ENCODE peak calls at places on chromosomes 2 and 18, in six cellular contexts. V is K562, I is astrocyte, P is MM.1S, C is GM23338, F is hepatocyte. D is an unnamed sample.

GRCh38 chr2:226387499-226387942 is 412.1 kb downstream of the IRS1 start:
- DNase-seq in P (no peak), F (no peak), C (no peak), V (no peak), I (no peak), D (no peak)

GRCh38 chr18:24176727-24177416 is 38.0 kb downstream of the CABYR start:
- DNase-seq in P (peak; percentile 91), V (peak; percentile 58), I (no peak), F (peak; percentile 75), C (peak; percentile 94), D (peak; percentile 12)

GRCh38 chr2:157830696-157831570 is 45.2 kb downstream of the ACVR1 start:
- DNase-seq in C (no peak), I (peak; percentile 95), F (peak; percentile 72), V (no peak), P (no peak), D (no peak)

GRCh38 chr18:26863122-26863879 is 2.2 kb downstream of the AQP4 start:
- DNase-seq in P (no peak), I (no peak), C (peak; percentile 75), F (peak; percentile 64), V (no peak), D (no peak)

GRCh38 chr2:220504890-220505564 is 877.6 kb downstream of the SLC4A3 start:
- DNase-seq in V (no peak), P (no peak), I (peak; percentile 45), F (peak; percentile 48), C (peak; percentile 48), D (no peak)

GRCh38 chr18:50944245-50944917 is 23.5 kb upstream of the ELAC1 start:
- DNase-seq in F (no peak), P (no peak), I (no peak), C (no peak), V (no peak), D (no peak)

GRCh38 chr2:9972621-9973445 is 21.3 kb downstream of the GRHL1 start:
- DNase-seq in P (no peak), C (peak; percentile 6), F (no peak), I (peak; percentile 76), V (peak; percentile 33), D (no peak)

GRCh38 chr2:67389286-67389685 is 7.8 kb upstream of the ETAA1 start:
- DNase-seq in C (peak; percentile 58), F (no peak), I (peak; percentile 74), P (no peak), V (no peak), D (peak; percentile 55)

GRCh38 chr2:149538138-149538833 is 49.3 kb downstream of the MMADHC start:
- DNase-seq in V (peak; percentile 19), I (peak; percentile 21), C (peak; percentile 3), P (no peak), F (no peak), D (no peak)

GRCh38 chr2:46988230-46988629 is 72.6 kb upstream of the MCFD2 start:
- DNase-seq in V (no peak), F (no peak), P (no peak), C (no peak), I (no peak), D (no peak)

GRCh38 chr18:54774971-54775665 is 53.2 kb upstream of the RAB27B start:
- DNase-seq in P (no peak), V (no peak), I (peak; percentile 38), F (no peak), C (no peak), D (no peak)

GRCh38 chr2:242088471-242089212 is 219.1 kb downstream of the RTP5 start:
- DNase-seq in F (peak; percentile 95), V (peak; percentile 86), P (peak; percentile 95), I (peak; percentile 61), C (peak; percentile 93), D (no peak)
- H3K27ac ChIP-seq in F (peak overlapping the region; percentile 66), V (no peak overlapping the region), P (no peak overlapping the region), I (no peak overlapping the region), C (no peak overlapping the region), D (no peak overlapping the region)

DNA sequence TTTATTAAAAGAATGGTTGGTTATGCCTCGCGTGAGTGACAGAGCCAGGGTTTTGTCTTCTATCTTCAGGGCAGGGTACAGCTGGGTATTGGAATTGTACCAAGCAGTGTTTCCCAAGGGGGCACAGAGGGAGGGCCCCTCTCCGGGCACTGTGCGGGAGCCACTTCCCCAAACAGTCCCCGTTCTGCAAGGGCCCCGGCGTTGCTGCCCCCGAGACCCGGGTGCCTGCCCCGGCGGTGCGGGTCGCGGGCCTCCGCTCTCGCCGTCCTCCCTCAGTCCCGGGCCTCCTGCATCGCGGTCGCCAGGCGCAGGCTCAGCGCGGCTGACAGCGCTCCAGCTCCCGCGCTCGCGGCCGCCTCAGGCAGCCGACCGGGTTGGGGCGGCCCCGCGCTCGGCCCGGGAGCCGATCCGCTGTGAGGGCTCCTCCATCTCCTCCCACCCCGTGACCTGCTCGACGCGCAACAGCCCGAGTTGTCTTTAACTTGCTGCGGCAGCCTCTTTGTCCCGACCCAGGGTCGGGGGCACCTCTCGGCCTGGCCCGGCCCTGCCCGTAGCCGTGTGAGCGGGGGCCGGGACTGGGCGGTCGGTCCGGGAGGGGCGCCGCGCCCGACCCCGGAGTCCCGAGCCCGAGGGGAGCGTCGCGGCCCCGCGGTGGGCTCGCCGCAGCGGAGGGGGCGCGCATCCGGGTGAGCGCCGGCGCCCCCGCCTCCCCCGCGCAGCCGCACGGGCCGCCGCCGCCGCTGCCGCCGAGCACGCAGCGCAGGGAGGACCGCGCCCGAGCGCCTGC is 599 bp upstream of the GALNT1 start:
- DNase-seq in P (peak; percentile 75), V (peak; percentile 59), F (peak; percentile 81), C (peak; percentile 79), I (peak; percentile 35), D (no peak)
- TF ChIP-seq EZH2 in P (no peak), V (no peak), F (no peak), C (no peak), I (no peak), D (no peak)

GRCh38 chr2:72824224-72824842 is 1.5 kb downstream of the EXOC6B start:
- DNase-seq in F (peak; percentile 35), V (peak; percentile 14), I (peak; percentile 60), P (no peak), C (peak; percentile 20), D (no peak)
- H3K27ac ChIP-seq in F (peak overlapping the region; percentile 91), V (no peak overlapping the region), I (no peak overlapping the region), P (no peak overlapping the region), C (no peak overlapping the region), D (no peak overlapping the region)

GRCh38 chr18:2906522-2907458 is 60.0 kb downstream of the EMILIN2 start:
- DNase-seq in C (peak; percentile 62), P (peak; percentile 18), V (peak; percentile 74), F (peak; percentile 71), I (no peak), D (no peak)
- TF ChIP-seq EZH2 in C (no peak), P (no peak), V (no peak), F (no peak), I (peak; percentile 33), D (no peak)

GRCh38 chr2:111121028-111121872 is 536 bp downstream of the BCL2L11 start:
- DNase-seq in V (peak; percentile 47), F (peak; percentile 67), C (peak; percentile 60), P (peak; percentile 44), I (no peak), D (no peak)
- H3K27ac ChIP-seq in V (peak overlapping the region; percentile 81), F (peak overlapping the region; percentile 91), C (no peak overlapping the region), P (peak overlapping the region; percentile 96), I (no peak overlapping the region), D (no peak overlapping the region)

DNA sequence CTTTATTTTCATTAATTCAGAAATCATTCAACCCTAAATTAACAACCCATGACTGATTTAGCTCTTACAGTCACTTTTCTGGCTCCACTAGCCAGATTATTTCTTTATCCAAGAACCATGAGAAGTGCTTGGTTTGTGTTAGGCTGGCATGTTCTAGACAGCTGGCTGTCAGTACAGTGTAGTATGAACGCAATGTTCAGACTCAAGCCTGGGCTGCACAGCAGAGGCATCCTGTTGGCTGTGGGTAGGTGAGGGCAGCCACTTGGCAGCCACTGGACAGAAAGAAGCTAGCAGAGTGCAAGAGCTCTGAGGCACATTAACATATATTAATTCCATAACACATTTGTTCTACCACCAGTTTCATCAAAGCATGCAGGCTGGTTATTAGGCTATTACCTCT is 522.9 kb upstream of the FSHR start:
- DNase-seq in V (no peak), P (no peak), F (no peak), I (no peak), C (no peak), D (no peak)
- TF ChIP-seq EZH2 in V (no peak), P (no peak), F (no peak), I (no peak), C (no peak), D (no peak)

GRCh38 chr2:207676827-207677354 is 34.5 kb upstream of the CCNYL1 start:
- DNase-seq in V (peak; percentile 30), F (peak; percentile 45), I (peak; percentile 90), C (no peak), P (no peak), D (no peak)
- H3K27ac ChIP-seq in V (peak overlapping the region; percentile 17), F (peak overlapping the region; percentile 79), I (peak overlapping the region; percentile 62), C (peak overlapping the region; percentile 20), P (no peak overlapping the region), D (peak overlapping the region; percentile 34)

GRCh38 chr2:172103471-172104292 is 982 bp upstream of the DLX2 start:
- DNase-seq in I (peak; percentile 59), P (peak; percentile 84), V (peak; percentile 92), F (peak; percentile 87), C (peak; percentile 88), D (no peak)
- TF ChIP-seq EZH2 in I (no peak), P (no peak), V (no peak), F (no peak), C (peak; percentile 46), D (no peak)

GRCh38 chr2:33786881-33787280 is 187.8 kb upstream of the FAM98A start:
- DNase-seq in I (no peak), V (no peak), C (no peak), P (no peak), F (no peak), D (no peak)

GRCh38 chr2:33784488-33784887 is 185.4 kb upstream of the FAM98A start:
- DNase-seq in F (no peak), I (no peak), C (no peak), V (no peak), P (peak; percentile 83), D (no peak)

GRCh38 chr2:33785201-33786106 is 186.4 kb upstream of the FAM98A start:
- DNase-seq in P (peak; percentile 29), C (no peak), F (no peak), I (peak; percentile 65), V (no peak), D (no peak)

GRCh38 chr2:33791625-33792024 is 192.5 kb upstream of the FAM98A start:
- DNase-seq in C (no peak), V (no peak), F (no peak), I (peak; percentile 93), P (no peak), D (no peak)

GRCh38 chr2:33788044-33788443 is 188.9 kb upstream of the FAM98A start:
- DNase-seq in C (no peak), I (peak; percentile 83), F (no peak), V (no peak), P (no peak), D (no peak)
- H3K27ac ChIP-seq in C (no peak overlapping the region), I (no peak overlapping the region), F (no peak overlapping the region), V (no peak overlapping the region), P (no peak overlapping the region), D (no peak overlapping the region)

D was measured in SK-N-MC.